ENCODE peak calls at places on chromosome X, in seven cellular contexts. K is fibroblast of pulmonary artery, A is left lung, G is AG09309, N is tibial artery, O is mesendoderm, W is GM23248. X is an unnamed sample.

GRCh38 chrX:49042581-49043219 is 457 bp downstream of the TFE3 start:
- DNase-seq in A (no peak), G (no peak), O (no peak), N (peak), K (no peak), W (no peak), X (no peak)

GRCh38 chrX:53682885-53683555 is 3.5 kb downstream of the HUWE1 start:
- DNase-seq in G (no peak), O (peak), N (peak), A (no peak), K (peak), W (peak), X (no peak)

GRCh38 chrX:119503484-119503861 is 35.2 kb downstream of the SLC25A5 start:
- DNase-seq in A (no peak), O (peak), G (peak), N (peak), K (peak), W (peak), X (no peak)

GRCh38 chrX:103631145-103631544 is 2.4 kb downstream of the TCEAL1 start:
- DNase-seq in O (no peak), A (no peak), K (no peak), W (no peak), G (no peak), N (no peak), X (no peak)

GRCh38 chrX:131045786-131046185 is 12.4 kb upstream of the ARHGAP36 start:
- DNase-seq in A (no peak), O (no peak), N (no peak), W (no peak), K (no peak), G (no peak), X (no peak)

GRCh38 chrX:100931925-100932285 is 3.2 kb upstream of the XKRX start:
- DNase-seq in O (no peak), N (no peak), W (no peak), K (no peak), G (no peak), A (no peak), X (no peak)

GRCh38 chrX:153061732-153062131 is 5.5 kb downstream of the PNMA3 start:
- DNase-seq in W (peak), G (no peak), O (no peak), N (no peak), K (peak), A (no peak), X (peak)

GRCh38 chrX:22155126-22155525 is 117.6 kb upstream of the CBLL2 start:
- DNase-seq in W (no peak), G (no peak), A (no peak), O (peak), N (no peak), K (no peak), X (no peak)

GRCh38 chrX:126272795-126273497 is 106.9 kb upstream of the DCAF12L2 start:
- DNase-seq in W (no peak), O (peak), K (no peak), N (no peak), G (no peak), A (no peak), X (no peak)

GRCh38 chrX:29196501-29196900 is 609.3 kb downstream of the IL1RAPL1 start:
- DNase-seq in G (no peak), K (no peak), N (no peak), O (peak), W (no peak), A (no peak), X (no peak)

GRCh38 chrX:137194164-137194563 is 160.4 kb upstream of the GPR101 start:
- DNase-seq in W (peak), N (no peak), K (peak), A (no peak), G (no peak), O (peak), X (no peak)

GRCh38 chrX:122572461-122572860 is 611.6 kb upstream of the GRIA3 start:
- DNase-seq in N (no peak), K (peak), A (no peak), G (peak), W (peak), O (no peak), X (no peak)

GRCh38 chrX:68685722-68686683 is 38.5 kb downstream of the STARD8 start:
- DNase-seq in G (no peak), W (peak), K (peak), N (no peak), A (peak), O (peak), X (no peak)
- H3K4me3 ChIP-seq in G (no peak), W (peak), K (peak), N (peak), A (peak), O (no peak), X (peak)

GRCh38 chrX:13693341-13693871 is 4.5 kb downstream of the RAB9A start:
- DNase-seq in N (no peak), K (no peak), A (no peak), O (peak), W (peak), G (no peak), X (no peak)

GRCh38 chrX:13692771-13693231 is 3.9 kb downstream of the RAB9A start:
- DNase-seq in G (no peak), O (no peak), W (no peak), K (no peak), A (no peak), N (no peak), X (no peak)

GRCh38 chrX:13695601-13696115 is 6.7 kb downstream of the RAB9A start:
- DNase-seq in K (no peak), O (no peak), W (no peak), N (no peak), G (no peak), A (no peak), X (no peak)

GRCh38 chrX:13694359-13694758 is 5.4 kb downstream of the RAB9A start:
- DNase-seq in G (no peak), O (no peak), N (no peak), A (no peak), K (no peak), W (peak), X (no peak)

GRCh38 chrX:13694983-13695382 is 6.1 kb downstream of the RAB9A start:
- DNase-seq in G (no peak), K (no peak), W (no peak), O (no peak), N (no peak), A (no peak), X (no peak)
- H3K4me3 ChIP-seq in G (no peak), K (no peak), W (no peak), O (no peak), N (no peak), A (no peak), X (no peak)

GRCh38 chrX:135309430-135309923 is at the start of gene ETDC:
- DNase-seq in O (no peak), W (no peak), K (no peak), N (no peak), G (no peak), A (no peak), X (no peak)
- H3K4me3 ChIP-seq in O (no peak), W (no peak), K (no peak), N (no peak), G (no peak), A (no peak), X (no peak)

DNA sequence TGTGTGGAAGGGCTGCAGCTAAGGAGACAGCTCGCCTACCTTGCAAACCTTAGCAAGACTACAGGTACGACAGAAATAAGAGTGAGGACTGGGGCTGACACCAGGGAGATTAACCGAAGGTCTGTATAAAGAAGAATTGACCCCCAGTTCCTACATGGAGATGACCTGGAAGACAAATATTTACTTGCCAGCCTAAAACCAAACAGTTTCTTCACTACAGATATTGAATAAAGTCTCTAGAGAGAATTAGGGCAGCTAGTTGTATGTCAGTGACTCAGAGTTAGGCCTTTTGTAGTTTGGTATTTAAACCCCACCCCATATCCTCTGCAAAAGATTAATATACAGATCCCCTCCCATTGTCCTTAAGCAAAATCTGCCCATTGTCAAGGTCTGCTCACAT is 28.1 kb upstream of the FRMPD3 start:
- DNase-seq in K (no peak), N (no peak), W (no peak), G (no peak), A (no peak), O (no peak), X (no peak)
- H3K4me3 ChIP-seq in K (no peak), N (no peak), W (no peak), G (no peak), A (no peak), O (no peak), X (no peak)

DNA sequence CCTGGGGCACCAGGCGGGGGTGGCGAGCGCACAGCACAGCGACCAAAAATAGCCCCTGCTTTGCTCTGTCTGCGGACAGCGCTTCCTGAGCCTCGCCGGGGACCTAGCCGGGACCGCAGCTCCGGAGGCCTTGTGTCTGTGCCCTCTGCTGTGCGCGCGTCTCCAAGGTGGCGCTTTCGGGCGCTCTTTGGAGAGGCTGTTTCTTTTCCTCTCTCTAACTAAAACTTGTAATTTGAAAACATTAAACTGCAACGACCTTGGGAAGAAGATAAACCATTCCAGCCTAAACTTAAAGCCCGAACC is 3.4 kb downstream of the ARX start:
- DNase-seq in A (no peak), N (no peak), W (peak), G (no peak), O (peak), K (no peak), X (no peak)
- H3K4me3 ChIP-seq in A (no peak), N (no peak), W (no peak), G (no peak), O (no peak), K (no peak), X (no peak)

DNA sequence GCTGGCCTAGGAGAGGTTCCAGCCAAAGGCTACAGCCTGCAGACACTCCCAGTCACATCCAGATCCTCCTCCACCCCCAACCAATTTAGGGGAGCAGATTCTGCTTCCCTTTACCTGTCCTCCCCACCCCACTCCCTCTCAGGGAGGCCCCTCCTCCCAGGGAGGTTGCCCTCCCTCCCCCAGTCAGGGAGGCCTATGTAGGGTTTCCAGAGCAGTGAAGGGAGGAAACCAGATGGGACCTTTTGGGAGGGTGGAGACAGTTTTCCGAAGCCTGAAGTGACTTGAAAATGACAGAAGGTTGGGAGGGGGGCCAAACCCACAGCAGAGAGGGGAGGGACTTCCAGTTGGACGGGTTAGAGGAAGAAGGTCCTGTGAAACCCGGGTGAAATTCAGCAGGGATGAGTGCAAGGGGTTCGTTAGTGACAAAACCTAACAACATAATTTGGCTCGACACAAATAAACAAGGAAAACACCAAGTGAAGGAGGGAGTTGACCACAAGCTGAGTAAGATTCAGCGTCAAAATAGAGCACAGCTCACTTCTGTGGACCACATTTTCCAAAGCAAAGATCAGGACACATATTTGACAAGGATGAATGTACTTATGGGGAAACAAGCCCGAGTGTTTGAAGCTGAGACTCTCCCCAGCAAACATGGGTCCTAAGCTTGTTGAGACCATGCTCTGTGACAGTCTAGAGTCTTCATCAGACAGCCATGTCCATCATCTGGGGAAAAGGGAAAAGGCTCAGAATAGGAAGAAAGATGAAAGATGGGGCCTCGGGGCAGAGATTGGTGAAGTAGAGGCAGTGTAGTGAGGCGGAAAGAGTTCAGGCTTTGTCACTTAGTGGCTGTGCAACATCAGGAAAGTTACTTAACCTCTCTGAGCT is 46.4 kb downstream of the PRPS1 start:
- DNase-seq in K (peak), W (peak), O (no peak), N (peak), A (peak), G (no peak), X (no peak)
- H3K4me3 ChIP-seq in K (peak), W (no peak), O (no peak), N (peak), A (peak), G (no peak), X (no peak)

DNA sequence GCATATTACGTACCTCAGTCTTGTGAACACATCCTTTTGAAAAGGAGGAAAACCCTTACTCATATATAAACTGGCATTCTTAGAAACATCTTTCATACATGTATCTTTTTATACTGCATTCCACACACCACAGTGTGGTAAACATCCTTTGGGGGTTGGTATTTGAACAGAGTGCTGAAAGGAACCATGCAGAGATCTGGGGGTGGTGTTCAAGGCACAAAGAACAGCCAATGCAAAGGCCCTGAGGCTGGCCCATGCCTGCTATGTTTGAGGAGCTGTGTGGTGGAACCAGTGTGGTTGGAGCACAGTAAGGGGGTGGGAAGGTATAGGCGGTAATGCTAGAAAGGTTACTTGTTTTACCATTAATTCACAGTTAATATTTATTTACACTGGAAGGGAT is 2.0 kb downstream of the ELK1 start:
- DNase-seq in K (no peak), O (no peak), W (no peak), N (no peak), A (no peak), G (no peak), X (no peak)
- H3K4me3 ChIP-seq in K (peak), O (no peak), W (peak), N (no peak), A (peak), G (no peak), X (no peak)

GRCh38 chrX:85109235-85109634 is 105.6 kb downstream of the APOOL start:
- DNase-seq in A (no peak), N (no peak), O (peak), W (peak), G (no peak), K (peak), X (no peak)
- H3K4me3 ChIP-seq in A (no peak), N (no peak), O (no peak), W (no peak), G (no peak), K (no peak), X (no peak)

DNA sequence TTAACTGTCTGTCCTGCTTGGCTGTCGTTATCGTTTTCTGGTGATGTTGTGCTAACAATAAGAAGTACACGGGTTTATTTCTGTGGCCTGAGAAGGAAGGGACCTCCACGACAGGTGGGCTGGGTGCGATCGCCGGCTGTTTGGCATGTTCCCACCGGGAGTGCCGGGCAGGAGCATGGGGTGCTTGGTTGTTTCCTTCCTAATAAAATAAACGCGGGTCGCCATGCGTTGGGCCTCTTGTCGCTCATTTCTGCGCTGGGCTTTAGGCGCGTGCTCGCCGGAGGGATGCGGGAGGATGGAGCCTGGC is 711 bp upstream of the GDI1 start:
- DNase-seq in N (no peak), G (no peak), A (no peak), O (no peak), K (no peak), W (no peak), X (no peak)
- H3K4me3 ChIP-seq in N (peak), G (peak), A (peak), O (peak), K (peak), W (peak), X (peak)